ENCODE peak calls at places on chromosome 2, in seven cellular contexts. T, A, D, L, N, H and V are unnamed samples.

GRCh38 chr2:24466871-24467870 is 23.9 kb upstream of the NCOA1 start:
- DNase-seq in D (no peak), N (no peak), A (no peak), T (no peak), H (no peak), L (no peak), V (no peak)

GRCh38 chr2:74513605-74514367 is 464 bp upstream of the TLX2 start:
- DNase-seq in N (peak), D (no peak), T (no peak), A (no peak), L (no peak), H (no peak), V (no peak)

GRCh38 chr2:98773169-98773568 is 42.2 kb upstream of the MGAT4A start:
- DNase-seq in L (no peak), T (no peak), D (no peak), N (no peak), H (no peak), A (no peak), V (no peak)

GRCh38 chr2:105102963-105103421 is 65.1 kb downstream of the MRPS9 start:
- DNase-seq in T (peak), H (peak), A (peak), N (no peak), L (no peak), D (no peak), V (no peak)

GRCh38 chr2:58633576-58634365 is 392.6 kb upstream of the FANCL start:
- DNase-seq in L (no peak), T (peak), H (peak), A (peak), D (no peak), N (no peak), V (no peak)

GRCh38 chr2:170940066-170940465 is 11.0 kb downstream of the GORASP2 start:
- DNase-seq in T (no peak), A (no peak), D (no peak), N (no peak), L (no peak), H (no peak), V (no peak)

GRCh38 chr2:105338020-105338385 is 663 bp downstream of the C2orf49 start:
- DNase-seq in L (no peak), T (no peak), D (no peak), H (no peak), A (no peak), N (no peak), V (no peak)

GRCh38 chr2:16043192-16043591 is 102.8 kb downstream of the MYCN start:
- DNase-seq in H (no peak), N (no peak), T (no peak), D (no peak), L (no peak), A (no peak), V (no peak)

GRCh38 chr2:95386031-95386430 is 16.5 kb upstream of the FAHD2A start:
- DNase-seq in N (no peak), T (no peak), A (no peak), H (no peak), L (no peak), D (no peak), V (no peak)

GRCh38 chr2:60549250-60550150 is 4.0 kb downstream of the BCL11A start:
- DNase-seq in A (peak), D (peak), N (peak), L (peak), T (peak), H (no peak), V (peak)

GRCh38 chr2:160096414-160096813 is 34.0 kb upstream of the PLA2R1 start:
- DNase-seq in T (no peak), N (no peak), H (no peak), L (peak), A (no peak), D (no peak), V (no peak)